ENCODE peak calls at places on chromosome 19, in seven cellular contexts. B is NCI-H1417; P is fibroblast of villous mesenchyme; H is activated naive CD4-positive, alpha-beta T cell; E is psoas muscle; C is stimulated activated CD4-positive, alpha-beta T cell treated with anti-CD3 and anti-CD28 coated beads, Interleukin-1b, Interleukin-23, amount 100 ng/mL, for 1 hour; O is NCI-H1105 treated with DMSO at 0.1 percent for 48 hours. Y is an unnamed sample.

GRCh38 chr19:14507704-14508246 is 10.4 kb downstream of the DNAJB1 start:
- DNase-seq in B (no peak), P (peak; percentile 47), H (no peak), E (no peak), C (no peak), O (no peak), Y (peak; percentile 51)

GRCh38 chr19:47506459-47506858 is 8.4 kb downstream of the NAPA start:
- DNase-seq in B (no peak), P (no peak), H (no peak), E (no peak), C (no peak), O (no peak), Y (no peak)

GRCh38 chr19:16088985-16089846 is 12.9 kb downstream of the TPM4 start:
- DNase-seq in B (no peak), P (no peak), H (no peak), E (no peak), C (no peak), O (no peak), Y (no peak)

GRCh38 chr19:2312819-2313501 is 5.0 kb upstream of the LINGO3 start:
- DNase-seq in B (no peak), P (no peak), H (no peak), E (no peak), C (no peak), O (no peak), Y (no peak)

GRCh38 chr19:30648321-30648720 is 276.1 kb downstream of the ZNF536 start:
- DNase-seq in B (no peak), P (no peak), H (no peak), E (no peak), C (no peak), O (no peak), Y (no peak)

GRCh38 chr19:51598159-51598915 is 27.3 kb downstream of the ZNF175 start:
- DNase-seq in B (no peak), P (no peak), H (no peak), E (no peak), C (no peak), O (no peak), Y (no peak)

GRCh38 chr19:5057860-5058259 is 88.9 kb downstream of the KDM4B start:
- DNase-seq in B (no peak), P (no peak), H (no peak), E (no peak), C (no peak), O (peak; percentile 3), Y (peak; percentile 21)

GRCh38 chr19:1396019-1396767 is 5.1 kb downstream of the GAMT start:
- DNase-seq in B (no peak), P (no peak), H (no peak), E (no peak), C (no peak), O (no peak), Y (no peak)

GRCh38 chr19:2387367-2388288 is 27.6 kb downstream of the TMPRSS9 start:
- DNase-seq in B (no peak), P (no peak), H (no peak), E (no peak), C (no peak), O (no peak), Y (no peak)

GRCh38 chr19:10417598-10418280 is 2.6 kb upstream of the PDE4A start:
- DNase-seq in B (no peak), P (no peak), H (no peak), E (no peak), C (no peak), O (peak; percentile 17), Y (no peak)

GRCh38 chr19:46950526-46951235 is 69.0 kb upstream of the NPAS1 start:
- DNase-seq in B (no peak), P (no peak), H (no peak), E (no peak), C (no peak), O (no peak), Y (no peak)

GRCh38 chr19:50772408-50773311 is 2.4 kb downstream of the GPR32 start:
- DNase-seq in B (no peak), P (peak; percentile 17), H (no peak), E (no peak), C (no peak), O (no peak), Y (peak; percentile 42)

GRCh38 chr19:48639483-48640375 is 2.5 kb upstream of the DBP start:
- DNase-seq in B (no peak), P (no peak), H (no peak), E (no peak), C (no peak), O (no peak), Y (no peak)

GRCh38 chr19:38538793-38539528 is 78.8 kb downstream of the MAP4K1 start:
- DNase-seq in B (no peak), P (no peak), H (no peak), E (no peak), C (no peak), O (no peak), Y (no peak)

GRCh38 chr19:33905937-33906577 is 109.4 kb downstream of the KCTD15 start:
- DNase-seq in B (no peak), P (no peak), H (no peak), E (peak; percentile 75), C (no peak), O (no peak), Y (no peak)

GRCh38 chr19:6126335-6126974 is 9.0 kb upstream of the ACSBG2 start:
- DNase-seq in B (peak; percentile 35), P (peak; percentile 68), H (no peak), E (no peak), C (no peak), O (peak; percentile 46), Y (peak; percentile 83)

GRCh38 chr19:42277821-42278809 is 9.1 kb downstream of the CIC start:
- DNase-seq in B (no peak), P (no peak), H (no peak), E (no peak), C (no peak), O (no peak), Y (peak; percentile 52)

GRCh38 chr19:49091391-49092038 is 6.3 kb downstream of the SNRNP70 start:
- DNase-seq in B (no peak), P (no peak), H (no peak), E (no peak), C (no peak), O (no peak), Y (no peak)

GRCh38 chr19:55493052-55493649 is 4.9 kb downstream of the SSC5D start:
- DNase-seq in B (no peak), P (peak; percentile 45), H (no peak), E (no peak), C (no peak), O (no peak), Y (peak; percentile 45)

GRCh38 chr19:5605362-5605761 is 17.2 kb downstream of the SAFB2 start:
- DNase-seq in B (no peak), P (no peak), H (no peak), E (no peak), C (no peak), O (no peak), Y (no peak)

GRCh38 chr19:798415-799075 is 1.3 kb downstream of the PTBP1 start:
- DNase-seq in B (no peak), P (no peak), H (no peak), E (peak; percentile 31), C (no peak), O (no peak), Y (no peak)

GRCh38 chr19:30873691-30874090 is 475.5 kb downstream of the TSHZ3 start:
- DNase-seq in B (no peak), P (no peak), H (no peak), E (no peak), C (no peak), O (no peak), Y (no peak)

GRCh38 chr19:5693195-5694166 is 3.4 kb downstream of the RPL36 start:
- DNase-seq in B (no peak), P (no peak), H (no peak), E (no peak), C (no peak), O (no peak), Y (no peak)

GRCh38 chr19:10018219-10018618 is 4.9 kb downstream of the RDH8 start:
- DNase-seq in B (no peak), P (peak; percentile 25), H (no peak), E (no peak), C (no peak), O (no peak), Y (no peak)

GRCh38 chr19:18044825-18045304 is 36.9 kb downstream of the ARRDC2 start:
- DNase-seq in B (peak; percentile 44), P (peak; percentile 90), H (peak; percentile 65), E (peak; percentile 72), C (peak; percentile 58), O (peak; percentile 17), Y (peak; percentile 66)

GRCh38 chr19:30097746-30098280 is 155.8 kb downstream of the URI1 start:
- DNase-seq in B (no peak), P (no peak), H (no peak), E (no peak), C (no peak), O (no peak), Y (no peak)

GRCh38 chr19:55484571-55485438 is at the start of gene NAT14:
- DNase-seq in B (peak; percentile 68), P (peak; percentile 65), H (peak; percentile 62), E (peak; percentile 64), C (no peak), O (peak; percentile 73), Y (peak; percentile 61)

GRCh38 chr19:17020823-17021222 is 5.8 kb downstream of the CPAMD8 start:
- DNase-seq in B (no peak), P (no peak), H (no peak), E (no peak), C (no peak), O (no peak), Y (peak; percentile 22)

GRCh38 chr19:3080281-3080680 is 13.9 kb upstream of the GNA11 start:
- DNase-seq in B (no peak), P (peak; percentile 68), H (no peak), E (no peak), C (no peak), O (no peak), Y (no peak)

GRCh38 chr19:58084596-58085347 is 13.3 kb downstream of the ZSCAN18 start:
- DNase-seq in B (no peak), P (no peak), H (no peak), E (no peak), C (no peak), O (no peak), Y (no peak)

GRCh38 chr19:7682175-7682855 is 1.7 kb downstream of the TRAPPC5 start:
- DNase-seq in B (no peak), P (no peak), H (no peak), E (no peak), C (no peak), O (no peak), Y (no peak)

GRCh38 chr19:13505761-13506549 is at the start of gene CACNA1A:
- DNase-seq in B (no peak), P (no peak), H (no peak), E (no peak), C (no peak), O (no peak), Y (no peak)